ENCODE peak calls at places on chromosomes 11 and 22, in seven cellular contexts. D is K562; M is upper lobe of right lung; S is CD4-positive, CD25-positive, alpha-beta regulatory T cell; I is neuronal stem cell; T is brain microvascular endothelial cell; Q is cardiac muscle cell. R is an unnamed sample.

GRCh38 chr11:11895672-11896071 is 53.9 kb downstream of the USP47 start:
- DNase-seq in Q (no peak), T (no peak), D (no peak), I (no peak), M (no peak), S (no peak), R (no peak)

GRCh38 chr11:10205928-10206327 is 88.1 kb downstream of the SBF2 start:
- DNase-seq in M (no peak), I (no peak), S (no peak), T (no peak), D (no peak), Q (peak), R (no peak)

GRCh38 chr22:50282361-50283144 is 12.4 kb upstream of the MAPK11 start:
- DNase-seq in D (no peak), T (peak), I (no peak), M (peak), S (no peak), Q (no peak), R (no peak)

GRCh38 chr11:65547446-65548125 is 10.6 kb downstream of the LTBP3 start:
- DNase-seq in M (no peak), Q (no peak), I (no peak), S (no peak), D (no peak), T (no peak), R (no peak)

GRCh38 chr22:41286639-41287091 is 678 bp upstream of the RANGAP1 start:
- DNase-seq in D (peak), S (no peak), T (peak), Q (no peak), M (no peak), I (no peak), R (peak)

GRCh38 chr11:65592840-65593517 is 2.6 kb downstream of the KCNK7 start:
- DNase-seq in S (no peak), I (no peak), Q (no peak), T (no peak), M (no peak), D (no peak), R (no peak)

GRCh38 chr22:37616205-37617083 is 7.8 kb downstream of the GGA1 start:
- DNase-seq in T (no peak), S (no peak), M (no peak), D (no peak), I (no peak), Q (no peak), R (no peak)

GRCh38 chr11:61539958-61540357 is 31.4 kb downstream of the LRRC10B start:
- DNase-seq in S (no peak), T (no peak), I (no peak), Q (no peak), M (no peak), D (no peak), R (no peak)

GRCh38 chr22:25484498-25484897 is 80.0 kb upstream of the GRK3 start:
- DNase-seq in D (no peak), Q (no peak), M (no peak), I (no peak), S (no peak), T (no peak), R (no peak)

GRCh38 chr22:48837341-48837935 is 990.2 kb downstream of the BRD1 start:
- DNase-seq in D (no peak), M (peak), I (no peak), T (no peak), Q (no peak), S (no peak), R (no peak)

GRCh38 chr11:109939176-109939810 is 153.9 kb upstream of the ZC3H12C start:
- DNase-seq in D (peak), Q (peak), S (no peak), T (peak), I (peak), M (no peak), R (no peak)

GRCh38 chr11:68505596-68505995 is 45.0 kb downstream of the PPP6R3 start:
- DNase-seq in S (no peak), D (no peak), Q (peak), I (no peak), T (peak), M (no peak), R (no peak)

GRCh38 chr22:37501610-37502341 is 15.6 kb upstream of the MFNG start:
- DNase-seq in S (no peak), D (peak), Q (no peak), M (peak), I (no peak), T (peak), R (no peak)

GRCh38 chr11:134040386-134041297 is 28.2 kb upstream of the JAM3 start:
- DNase-seq in Q (peak), I (no peak), S (no peak), D (no peak), M (peak), T (peak), R (no peak)

GRCh38 chr22:26763633-26764295 is 106.4 kb downstream of the MIAT start:
- DNase-seq in T (peak), D (no peak), Q (no peak), M (no peak), S (no peak), I (no peak), R (no peak)

GRCh38 chr22:50169181-50169759 is 1.3 kb upstream of the PANX2 start:
- DNase-seq in Q (peak), S (no peak), T (no peak), D (no peak), M (no peak), I (no peak), R (no peak)

GRCh38 chr11:13223112-13223511 is 54.5 kb upstream of the BMAL1 start:
- DNase-seq in S (no peak), M (no peak), D (no peak), T (no peak), I (no peak), Q (no peak), R (no peak)

GRCh38 chr22:24437820-24438328 is 10.5 kb downstream of the ADORA2A start:
- DNase-seq in D (no peak), M (no peak), I (no peak), S (no peak), T (no peak), Q (no peak), R (no peak)

GRCh38 chr11:117039897-117040296 is 58.3 kb downstream of the SIK3 start:
- DNase-seq in S (no peak), M (no peak), T (no peak), Q (no peak), I (no peak), D (peak), R (no peak)

GRCh38 chr11:4187055-4187988 is 92.7 kb downstream of the RRM1 start:
- DNase-seq in Q (peak), I (peak), D (peak), S (peak), T (peak), M (peak), R (peak)

GRCh38 chr11:128872094-128872493 is 5.0 kb upstream of the KCNJ1 start:
- DNase-seq in I (no peak), M (no peak), Q (no peak), T (no peak), S (no peak), D (no peak), R (no peak)
- H3K4me3 ChIP-seq in I (no peak), M (no peak), Q (no peak), T (no peak), S (no peak), D (no peak), R (no peak)

GRCh38 chr11:1222491-1223345 is at the start of gene MUC5B:
- DNase-seq in Q (no peak), T (no peak), I (no peak), S (no peak), D (no peak), M (peak), R (no peak)

GRCh38 chr11:1221848-1222311 is 986 bp upstream of the MUC5B start:
- DNase-seq in I (no peak), D (no peak), T (no peak), S (no peak), M (peak), Q (no peak), R (no peak)

GRCh38 chr11:1224109-1224485 is 1.2 kb downstream of the MUC5B start:
- DNase-seq in Q (no peak), I (no peak), D (no peak), S (no peak), T (no peak), M (no peak), R (no peak)

GRCh38 chr11:1224491-1225385 is 1.9 kb downstream of the MUC5B start:
- DNase-seq in S (no peak), T (no peak), D (no peak), Q (no peak), M (peak), I (no peak), R (no peak)

GRCh38 chr11:1223346-1224108 is 661 bp downstream of the MUC5B start:
- DNase-seq in I (no peak), D (no peak), S (no peak), T (no peak), M (peak), Q (no peak), R (no peak)
- H3K4me3 ChIP-seq in I (no peak), D (no peak), S (no peak), T (no peak), M (no peak), Q (no peak), R (no peak)

DNA sequence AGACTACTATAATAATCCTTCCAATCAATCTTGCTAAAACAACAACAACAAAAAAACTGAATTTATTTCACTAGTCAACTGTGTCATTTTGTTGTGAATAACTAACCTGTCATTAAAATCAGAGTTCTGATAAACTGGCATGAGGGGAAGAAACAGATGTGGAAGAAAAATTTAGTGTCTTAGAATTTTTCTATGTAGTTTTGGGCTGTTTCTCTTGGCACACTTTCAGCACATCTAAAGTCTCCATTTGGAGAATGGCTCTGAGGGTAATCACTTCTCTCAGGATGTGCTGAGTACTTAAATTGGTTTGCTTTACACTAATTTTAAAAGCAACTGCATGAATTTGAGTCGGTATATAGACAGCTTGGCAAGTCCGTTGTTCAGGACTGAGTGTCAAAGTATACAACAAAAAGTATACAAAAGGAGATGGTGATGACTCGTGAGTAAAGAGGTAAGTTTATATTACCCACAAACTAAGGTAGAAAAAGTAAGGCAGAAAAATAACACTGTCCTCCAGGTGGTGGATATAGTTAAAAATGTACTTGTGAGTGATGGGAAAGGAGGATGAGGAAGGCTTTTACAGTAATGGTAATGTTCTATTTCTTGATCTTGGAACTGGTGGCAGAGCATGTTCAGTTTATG is 10.2 kb downstream of the HTATIP2 start:
- DNase-seq in Q (no peak), I (no peak), S (no peak), T (no peak), D (no peak), M (no peak), R (no peak)
- H3K4me3 ChIP-seq in Q (no peak), I (no peak), S (no peak), T (no peak), D (no peak), M (no peak), R (no peak)

GRCh38 chr11:30412509-30412908 is 89.6 kb downstream of the ARL14EP start:
- DNase-seq in S (no peak), Q (no peak), D (no peak), I (no peak), T (no peak), M (no peak), R (no peak)

GRCh38 chr11:30406978-30407762 is 84.3 kb downstream of the ARL14EP start:
- DNase-seq in M (no peak), S (no peak), Q (no peak), T (no peak), D (no peak), I (peak), R (no peak)

GRCh38 chr11:30414283-30414682 is 91.4 kb downstream of the ARL14EP start:
- DNase-seq in M (no peak), Q (no peak), T (no peak), D (no peak), S (no peak), I (no peak), R (no peak)

GRCh38 chr11:30411383-30411782 is 88.5 kb downstream of the ARL14EP start:
- DNase-seq in Q (no peak), T (no peak), D (no peak), M (no peak), I (no peak), S (no peak), R (no peak)
- H3K4me3 ChIP-seq in Q (no peak), T (no peak), D (no peak), M (no peak), I (no peak), S (no peak), R (no peak)

DNA sequence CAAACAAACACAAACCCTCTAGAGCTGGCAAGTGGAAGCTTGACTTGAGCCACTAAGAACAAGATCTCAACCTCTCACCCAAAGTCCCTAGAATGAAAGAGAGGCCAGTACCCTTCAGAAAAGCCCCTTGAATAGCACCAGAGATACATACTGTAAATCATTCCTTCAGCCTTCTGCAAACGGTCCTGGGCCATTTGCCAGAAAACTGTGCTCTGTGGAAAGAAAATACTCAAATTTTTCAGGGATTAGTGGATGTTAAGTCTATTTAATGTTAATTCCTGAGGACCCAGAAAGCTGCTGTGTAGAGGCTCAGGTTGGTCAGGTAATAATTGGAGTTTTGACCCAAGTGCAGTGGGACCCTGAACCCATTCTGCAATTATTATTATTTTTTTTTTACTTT is 16.9 kb downstream of the SERPINH1 start:
- DNase-seq in S (no peak), T (no peak), M (no peak), Q (no peak), I (no peak), D (no peak), R (no peak)
- H3K4me3 ChIP-seq in S (no peak), T (no peak), M (no peak), Q (no peak), I (no peak), D (no peak), R (no peak)

GRCh38 chr11:57597971-57598830 is 716 bp downstream of the SERPING1 start:
- DNase-seq in S (no peak), I (peak), D (peak), T (no peak), M (peak), Q (peak), R (no peak)
- H3K4me3 ChIP-seq in S (no peak), I (peak), D (no peak), T (peak), M (peak), Q (peak), R (no peak)

DNA sequence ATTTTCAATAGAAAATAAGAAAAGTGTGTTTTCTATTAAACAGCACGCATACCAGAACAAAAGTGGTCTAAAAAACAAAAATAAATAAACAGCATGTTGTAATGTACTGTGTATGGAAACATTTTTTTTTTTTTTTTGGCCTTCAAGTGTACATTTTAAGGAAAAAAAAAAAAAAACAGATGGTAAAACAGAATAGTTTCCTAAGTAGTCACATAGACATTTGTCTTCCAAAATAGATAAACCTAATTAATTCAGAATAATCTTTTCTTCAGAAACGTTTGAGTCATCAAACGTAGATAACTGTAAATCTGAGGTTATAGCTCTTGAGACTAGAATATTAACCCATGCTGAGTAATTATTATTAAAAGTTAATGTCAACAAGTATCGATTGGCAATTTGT is 396 bp upstream of the CFAP300 start:
- DNase-seq in M (no peak), S (no peak), Q (no peak), D (no peak), T (no peak), I (no peak), R (no peak)
- H3K4me3 ChIP-seq in M (peak), S (no peak), Q (peak), D (no peak), T (peak), I (peak), R (no peak)

GRCh38 chr22:31754813-31755212 is 994 bp downstream of the DEPDC5 start:
- DNase-seq in M (no peak), D (no peak), I (no peak), Q (peak), S (no peak), T (no peak), R (no peak)
- H3K4me3 ChIP-seq in M (peak), D (peak), I (no peak), Q (no peak), S (peak), T (peak), R (peak)

GRCh38 chr22:36366291-36366708 is 21.5 kb downstream of the MYH9 start:
- DNase-seq in T (no peak), Q (no peak), D (no peak), M (no peak), S (no peak), I (no peak), R (no peak)
- H3K4me3 ChIP-seq in T (no peak), Q (no peak), D (no peak), M (no peak), S (peak), I (no peak), R (no peak)

GRCh38 chr22:30196141-30196866 is 50.3 kb downstream of the LIF start:
- DNase-seq in M (peak), I (no peak), D (peak), S (peak), T (peak), Q (peak), R (peak)
- H3K4me3 ChIP-seq in M (no peak), I (no peak), D (no peak), S (peak), T (no peak), Q (no peak), R (no peak)